ENCODE peak calls at places on chromosomes 2 and 18, in six cellular contexts. One of them, this sample, is unnamed.

GRCh38 chr18:36043153-36043552 is 24.2 kb downstream of the RPRD1A start:
- DNase-seq in CD4-positive, alpha-beta T cell: no peak
- DNase-seq in OCI-LY7: no peak
- DNase-seq in endothelial cell of umbilical vein: no peak
- DNase-seq in lung: no peak
- DNase-seq in effector memory CD4-positive, alpha-beta T cell: no peak
- DNase-seq in this sample: no peak

GRCh38 chr2:240561325-240561971 is 1.3 kb downstream of the DUSP28 start:
- DNase-seq in effector memory CD4-positive, alpha-beta T cell: no peak
- DNase-seq in lung: no peak
- DNase-seq in OCI-LY7: peak; percentile 43
- DNase-seq in CD4-positive, alpha-beta T cell: no peak
- DNase-seq in endothelial cell of umbilical vein: peak; percentile 40
- DNase-seq in this sample: peak; percentile 71

GRCh38 chr2:188078544-188078943 is 213.1 kb upstream of the GULP1 start:
- DNase-seq in OCI-LY7: no peak
- DNase-seq in CD4-positive, alpha-beta T cell: no peak
- DNase-seq in lung: no peak
- DNase-seq in effector memory CD4-positive, alpha-beta T cell: no peak
- DNase-seq in endothelial cell of umbilical vein: no peak
- DNase-seq in this sample: no peak

GRCh38 chr2:159146930-159147666 is 139.4 kb downstream of the WDSUB1 start:
- DNase-seq in endothelial cell of umbilical vein: peak; percentile 72
- DNase-seq in OCI-LY7: no peak
- DNase-seq in CD4-positive, alpha-beta T cell: no peak
- DNase-seq in lung: peak; percentile 62
- DNase-seq in effector memory CD4-positive, alpha-beta T cell: no peak
- DNase-seq in this sample: no peak

GRCh38 chr18:10474309-10474708 is 19.9 kb downstream of the APCDD1 start:
- DNase-seq in effector memory CD4-positive, alpha-beta T cell: no peak
- DNase-seq in OCI-LY7: no peak
- DNase-seq in endothelial cell of umbilical vein: no peak
- DNase-seq in lung: no peak
- DNase-seq in CD4-positive, alpha-beta T cell: no peak
- DNase-seq in this sample: no peak

GRCh38 chr2:121340926-121341325 is 55.9 kb upstream of the TFCP2L1 start:
- DNase-seq in OCI-LY7: no peak
- DNase-seq in CD4-positive, alpha-beta T cell: no peak
- DNase-seq in lung: no peak
- DNase-seq in effector memory CD4-positive, alpha-beta T cell: no peak
- DNase-seq in endothelial cell of umbilical vein: no peak
- DNase-seq in this sample: no peak

GRCh38 chr2:112839407-112840067 is 3.0 kb upstream of the IL1B start:
- DNase-seq in lung: no peak
- DNase-seq in effector memory CD4-positive, alpha-beta T cell: no peak
- DNase-seq in endothelial cell of umbilical vein: no peak
- DNase-seq in CD4-positive, alpha-beta T cell: no peak
- DNase-seq in OCI-LY7: no peak
- DNase-seq in this sample: no peak

GRCh38 chr2:43424262-43425207 is 171.3 kb downstream of the THADA start:
- DNase-seq in lung: no peak
- DNase-seq in effector memory CD4-positive, alpha-beta T cell: no peak
- DNase-seq in OCI-LY7: no peak
- DNase-seq in CD4-positive, alpha-beta T cell: no peak
- DNase-seq in endothelial cell of umbilical vein: no peak
- DNase-seq in this sample: no peak

GRCh38 chr2:15993666-15994065 is 53.3 kb downstream of the MYCN start:
- DNase-seq in OCI-LY7: no peak
- DNase-seq in CD4-positive, alpha-beta T cell: no peak
- DNase-seq in lung: no peak
- DNase-seq in effector memory CD4-positive, alpha-beta T cell: no peak
- DNase-seq in endothelial cell of umbilical vein: no peak
- DNase-seq in this sample: no peak

GRCh38 chr2:49687873-49688272 is 533.6 kb upstream of the FSHR start:
- DNase-seq in CD4-positive, alpha-beta T cell: no peak
- DNase-seq in lung: no peak
- DNase-seq in endothelial cell of umbilical vein: no peak
- DNase-seq in OCI-LY7: peak; percentile 0
- DNase-seq in effector memory CD4-positive, alpha-beta T cell: no peak
- DNase-seq in this sample: no peak

GRCh38 chr2:30454571-30454970 is 7.5 kb downstream of the LCLAT1 start:
- DNase-seq in CD4-positive, alpha-beta T cell: no peak
- DNase-seq in endothelial cell of umbilical vein: no peak
- DNase-seq in OCI-LY7: no peak
- DNase-seq in effector memory CD4-positive, alpha-beta T cell: no peak
- DNase-seq in lung: no peak
- DNase-seq in this sample: no peak
- H3K27ac ChIP-seq in CD4-positive, alpha-beta T cell: no peak overlapping the region
- H3K27ac ChIP-seq in endothelial cell of umbilical vein: no peak overlapping the region
- H3K27ac ChIP-seq in OCI-LY7: no peak overlapping the region
- H3K27ac ChIP-seq in effector memory CD4-positive, alpha-beta T cell: no peak overlapping the region
- H3K27ac ChIP-seq in lung: no peak overlapping the region
- H3K27ac ChIP-seq in this sample: no peak overlapping the region

GRCh38 chr18:26362021-26362420 is 135.8 kb downstream of the TAF4B start:
- DNase-seq in endothelial cell of umbilical vein: no peak
- DNase-seq in lung: no peak
- DNase-seq in effector memory CD4-positive, alpha-beta T cell: no peak
- DNase-seq in OCI-LY7: no peak
- DNase-seq in CD4-positive, alpha-beta T cell: no peak
- DNase-seq in this sample: no peak
- H3K27ac ChIP-seq in endothelial cell of umbilical vein: no peak overlapping the region
- H3K27ac ChIP-seq in lung: no peak overlapping the region
- H3K27ac ChIP-seq in effector memory CD4-positive, alpha-beta T cell: no peak overlapping the region
- H3K27ac ChIP-seq in OCI-LY7: no peak overlapping the region
- H3K27ac ChIP-seq in CD4-positive, alpha-beta T cell: no peak overlapping the region
- H3K27ac ChIP-seq in this sample: no peak overlapping the region

GRCh38 chr2:222715729-222716128 is 44.3 kb downstream of the MOGAT1 start:
- DNase-seq in CD4-positive, alpha-beta T cell: no peak
- DNase-seq in lung: no peak
- DNase-seq in OCI-LY7: peak; percentile 82
- DNase-seq in effector memory CD4-positive, alpha-beta T cell: no peak
- DNase-seq in endothelial cell of umbilical vein: no peak
- DNase-seq in this sample: no peak
- H3K27ac ChIP-seq in CD4-positive, alpha-beta T cell: no peak overlapping the region
- H3K27ac ChIP-seq in lung: no peak overlapping the region
- H3K27ac ChIP-seq in OCI-LY7: peak overlapping the region; percentile 81
- H3K27ac ChIP-seq in effector memory CD4-positive, alpha-beta T cell: no peak overlapping the region
- H3K27ac ChIP-seq in endothelial cell of umbilical vein: no peak overlapping the region
- H3K27ac ChIP-seq in this sample: no peak overlapping the region

DNA sequence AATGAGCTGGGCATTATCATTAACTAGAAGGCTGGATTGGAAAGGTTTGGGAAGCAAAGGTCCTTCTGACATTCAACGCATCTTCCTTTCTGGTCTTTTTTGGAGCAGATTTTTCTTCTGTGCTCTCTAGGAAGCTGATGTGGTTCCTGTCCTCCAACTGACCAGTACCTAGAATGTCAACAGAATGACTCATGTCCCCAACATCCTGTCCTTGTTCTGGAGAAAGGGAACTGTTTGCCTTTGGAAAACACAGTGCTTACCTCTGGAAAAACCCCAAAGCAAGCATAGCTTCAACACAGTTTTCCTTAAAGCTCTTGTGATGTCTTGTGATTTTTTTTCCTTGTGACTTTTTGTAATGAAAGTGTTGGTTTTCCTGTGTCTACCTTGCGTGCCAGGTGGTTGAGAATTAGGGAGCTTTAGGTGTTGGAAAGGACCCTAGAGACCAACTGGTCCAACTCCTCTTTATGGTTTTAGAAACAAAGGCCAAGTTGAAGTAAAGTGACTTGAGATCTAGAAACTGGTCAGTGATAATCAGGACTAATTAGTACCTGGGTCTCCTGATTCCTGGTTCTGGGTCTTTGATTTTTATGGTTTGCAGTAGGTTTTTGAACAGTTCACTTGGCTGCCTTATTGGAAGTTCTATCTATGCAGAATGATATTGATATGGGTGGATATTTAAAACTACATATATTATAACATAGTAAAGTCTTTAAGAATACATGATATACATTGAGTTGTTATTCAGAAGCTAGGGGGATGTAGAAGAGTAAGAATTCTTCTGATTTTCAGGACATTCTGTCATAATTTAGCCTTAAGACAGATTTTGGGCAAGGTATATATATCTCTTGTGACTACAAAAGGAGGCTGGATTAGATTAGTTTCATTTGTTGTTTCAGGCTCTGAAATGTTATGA is 70.5 kb downstream of the FMNL2 start:
- DNase-seq in CD4-positive, alpha-beta T cell: no peak
- DNase-seq in lung: no peak
- DNase-seq in effector memory CD4-positive, alpha-beta T cell: no peak
- DNase-seq in OCI-LY7: no peak
- DNase-seq in endothelial cell of umbilical vein: peak; percentile 88
- DNase-seq in this sample: no peak
- H3K27ac ChIP-seq in CD4-positive, alpha-beta T cell: no peak overlapping the region
- H3K27ac ChIP-seq in lung: peak overlapping the region; percentile 45
- H3K27ac ChIP-seq in effector memory CD4-positive, alpha-beta T cell: no peak overlapping the region
- H3K27ac ChIP-seq in OCI-LY7: no peak overlapping the region
- H3K27ac ChIP-seq in endothelial cell of umbilical vein: peak overlapping the region; percentile 64
- H3K27ac ChIP-seq in this sample: no peak overlapping the region

GRCh38 chr2:157785200-157785599 is 90.9 kb downstream of the ACVR1 start:
- DNase-seq in effector memory CD4-positive, alpha-beta T cell: no peak
- DNase-seq in lung: peak; percentile 33
- DNase-seq in endothelial cell of umbilical vein: peak; percentile 60
- DNase-seq in OCI-LY7: no peak
- DNase-seq in CD4-positive, alpha-beta T cell: no peak
- DNase-seq in this sample: no peak
- H3K27ac ChIP-seq in effector memory CD4-positive, alpha-beta T cell: no peak overlapping the region
- H3K27ac ChIP-seq in lung: no peak overlapping the region
- H3K27ac ChIP-seq in endothelial cell of umbilical vein: no peak overlapping the region
- H3K27ac ChIP-seq in OCI-LY7: no peak overlapping the region
- H3K27ac ChIP-seq in CD4-positive, alpha-beta T cell: no peak overlapping the region
- H3K27ac ChIP-seq in this sample: peak overlapping the region; percentile 58

DNA sequence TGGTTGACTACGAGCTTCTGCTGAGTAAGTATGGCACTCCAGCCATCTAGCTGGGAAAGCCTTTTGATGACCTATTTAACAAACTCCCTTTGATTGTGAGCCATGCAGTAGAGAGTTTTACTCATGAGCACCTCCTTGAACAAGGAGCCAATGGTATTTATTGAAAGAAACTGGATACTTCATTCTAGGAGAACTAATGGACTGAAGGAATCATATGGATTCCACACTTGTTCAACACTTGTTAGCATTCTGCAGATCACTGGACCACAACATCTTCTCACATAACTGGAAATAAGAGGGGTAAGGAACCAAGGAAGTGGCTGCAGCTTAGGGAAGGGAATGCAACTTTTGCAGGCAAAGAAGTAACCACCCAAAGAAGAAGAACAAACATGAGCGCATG is 320.9 kb upstream of the ETAA1 start:
- DNase-seq in lung: no peak
- DNase-seq in effector memory CD4-positive, alpha-beta T cell: no peak
- DNase-seq in CD4-positive, alpha-beta T cell: no peak
- DNase-seq in endothelial cell of umbilical vein: no peak
- DNase-seq in OCI-LY7: no peak
- DNase-seq in this sample: no peak
- H3K27ac ChIP-seq in lung: no peak overlapping the region
- H3K27ac ChIP-seq in effector memory CD4-positive, alpha-beta T cell: no peak overlapping the region
- H3K27ac ChIP-seq in CD4-positive, alpha-beta T cell: no peak overlapping the region
- H3K27ac ChIP-seq in endothelial cell of umbilical vein: no peak overlapping the region
- H3K27ac ChIP-seq in OCI-LY7: no peak overlapping the region
- H3K27ac ChIP-seq in this sample: no peak overlapping the region

GRCh38 chr2:38742797-38743559 is 8.2 kb downstream of the SRSF7 start:
- DNase-seq in endothelial cell of umbilical vein: no peak
- DNase-seq in OCI-LY7: no peak
- DNase-seq in CD4-positive, alpha-beta T cell: no peak
- DNase-seq in effector memory CD4-positive, alpha-beta T cell: no peak
- DNase-seq in lung: no peak
- DNase-seq in this sample: peak; percentile 42

GRCh38 chr2:38741542-38741852 is 9.7 kb downstream of the SRSF7 start:
- DNase-seq in effector memory CD4-positive, alpha-beta T cell: no peak
- DNase-seq in CD4-positive, alpha-beta T cell: no peak
- DNase-seq in endothelial cell of umbilical vein: no peak
- DNase-seq in OCI-LY7: no peak
- DNase-seq in lung: no peak
- DNase-seq in this sample: no peak

GRCh38 chr2:38747007-38747424 is 4.1 kb downstream of the SRSF7 start:
- DNase-seq in OCI-LY7: no peak
- DNase-seq in effector memory CD4-positive, alpha-beta T cell: no peak
- DNase-seq in CD4-positive, alpha-beta T cell: no peak
- DNase-seq in lung: no peak
- DNase-seq in endothelial cell of umbilical vein: no peak
- DNase-seq in this sample: no peak

GRCh38 chr2:38743672-38744398 is 7.3 kb downstream of the SRSF7 start:
- DNase-seq in OCI-LY7: no peak
- DNase-seq in lung: no peak
- DNase-seq in effector memory CD4-positive, alpha-beta T cell: no peak
- DNase-seq in CD4-positive, alpha-beta T cell: no peak
- DNase-seq in endothelial cell of umbilical vein: no peak
- DNase-seq in this sample: no peak

GRCh38 chr2:38744399-38744780 is 6.8 kb downstream of the SRSF7 start:
- DNase-seq in endothelial cell of umbilical vein: no peak
- DNase-seq in OCI-LY7: no peak
- DNase-seq in effector memory CD4-positive, alpha-beta T cell: no peak
- DNase-seq in lung: no peak
- DNase-seq in CD4-positive, alpha-beta T cell: no peak
- DNase-seq in this sample: no peak
- H3K27ac ChIP-seq in endothelial cell of umbilical vein: no peak overlapping the region
- H3K27ac ChIP-seq in OCI-LY7: no peak overlapping the region
- H3K27ac ChIP-seq in effector memory CD4-positive, alpha-beta T cell: no peak overlapping the region
- H3K27ac ChIP-seq in lung: no peak overlapping the region
- H3K27ac ChIP-seq in CD4-positive, alpha-beta T cell: no peak overlapping the region
- H3K27ac ChIP-seq in this sample: no peak overlapping the region

DNA sequence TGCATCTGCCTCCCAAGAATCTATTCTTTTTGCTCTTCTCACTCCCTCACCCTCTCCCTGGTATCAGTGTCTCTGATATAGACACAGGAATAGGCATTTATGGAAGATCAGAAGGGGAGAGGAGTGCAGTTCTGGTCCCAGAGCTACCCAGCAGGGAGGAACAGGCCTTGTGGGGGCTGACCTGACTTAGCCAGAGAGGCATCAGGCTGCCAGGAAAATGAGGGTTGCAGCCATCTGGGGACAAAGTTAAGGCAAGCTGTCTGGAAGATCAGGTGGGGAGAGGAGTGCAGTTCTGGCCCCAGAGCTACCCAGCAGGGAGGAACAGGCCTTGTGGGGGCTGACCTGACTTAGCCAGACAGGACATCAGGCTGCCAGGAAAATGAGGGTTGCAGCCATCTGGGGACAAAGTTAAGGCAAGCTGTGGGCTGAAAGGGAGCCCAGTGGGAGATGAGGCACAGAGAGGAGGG is 69.9 kb upstream of the HK2 start:
- DNase-seq in lung: no peak
- DNase-seq in CD4-positive, alpha-beta T cell: no peak
- DNase-seq in effector memory CD4-positive, alpha-beta T cell: no peak
- DNase-seq in endothelial cell of umbilical vein: no peak
- DNase-seq in OCI-LY7: no peak
- DNase-seq in this sample: no peak
- H3K27ac ChIP-seq in lung: no peak overlapping the region
- H3K27ac ChIP-seq in CD4-positive, alpha-beta T cell: no peak overlapping the region
- H3K27ac ChIP-seq in effector memory CD4-positive, alpha-beta T cell: no peak overlapping the region
- H3K27ac ChIP-seq in endothelial cell of umbilical vein: no peak overlapping the region
- H3K27ac ChIP-seq in OCI-LY7: no peak overlapping the region
- H3K27ac ChIP-seq in this sample: no peak overlapping the region

DNA sequence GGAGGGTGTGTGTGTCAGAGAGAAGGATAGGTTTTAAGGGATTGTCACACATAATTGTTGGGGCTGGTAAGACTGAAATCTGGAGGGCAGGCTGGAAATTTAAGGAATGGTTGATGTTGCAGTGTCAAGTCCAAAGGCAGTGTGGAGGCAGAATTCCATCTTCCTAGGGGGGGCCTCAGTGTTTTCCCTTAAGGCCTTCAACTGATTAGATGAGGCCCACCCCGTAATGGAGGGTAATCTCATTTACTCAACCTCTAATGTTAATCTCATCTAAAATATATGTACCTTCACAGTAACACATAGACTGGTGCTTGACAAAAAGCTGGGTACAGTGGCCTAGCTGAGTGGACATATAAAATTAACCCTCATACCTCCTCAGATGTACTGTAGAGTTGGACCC is 30.9 kb upstream of the RPIA start:
- DNase-seq in CD4-positive, alpha-beta T cell: no peak
- DNase-seq in lung: no peak
- DNase-seq in OCI-LY7: no peak
- DNase-seq in effector memory CD4-positive, alpha-beta T cell: no peak
- DNase-seq in endothelial cell of umbilical vein: no peak
- DNase-seq in this sample: no peak
- H3K27ac ChIP-seq in CD4-positive, alpha-beta T cell: no peak overlapping the region
- H3K27ac ChIP-seq in lung: no peak overlapping the region
- H3K27ac ChIP-seq in OCI-LY7: no peak overlapping the region
- H3K27ac ChIP-seq in effector memory CD4-positive, alpha-beta T cell: no peak overlapping the region
- H3K27ac ChIP-seq in endothelial cell of umbilical vein: no peak overlapping the region
- H3K27ac ChIP-seq in this sample: no peak overlapping the region